ENCODE peak calls at places on chromosome 14, in seven cellular contexts. T is stimulated activated CD4-positive, alpha-beta T cell treated with anti-CD3 and anti-CD28 coated beads, Interleukin-1b, Interleukin-23, amount 100 ng/mL, for 24 hours; D is T-helper 2 cell; F is astrocyte of the cerebellum; E is fibroblast of pulmonary artery; O is cerebellar cortex; Y is PC-9. J is an unnamed sample.

GRCh38 chr14:23953464-23954278 is at the start of gene DHRS4:
- DNase-seq in D (peak; percentile 93), T (peak; percentile 64), E (peak; percentile 78), O (peak; percentile 69), Y (peak; percentile 78), F (peak; percentile 41), J (peak; percentile 66)

GRCh38 chr14:95265106-95266094 is 54.3 kb downstream of the CLMN start:
- DNase-seq in O (no peak), E (peak; percentile 97), F (peak; percentile 88), T (peak; percentile 9), Y (peak; percentile 52), D (peak; percentile 84), J (no peak)

GRCh38 chr14:35122696-35123387 is 490 bp downstream of the PRORP start:
- DNase-seq in T (no peak), Y (no peak), D (peak; percentile 22), O (no peak), F (peak; percentile 19), E (peak; percentile 61), J (no peak)

GRCh38 chr14:37641117-37641516 is 45.7 kb downstream of the TTC6 start:
- DNase-seq in Y (no peak), T (no peak), O (no peak), D (no peak), E (no peak), F (no peak), J (no peak)

GRCh38 chr14:38866461-38866860 is 236.6 kb downstream of the SEC23A start:
- DNase-seq in E (no peak), T (no peak), Y (no peak), F (no peak), O (no peak), D (no peak), J (no peak)

GRCh38 chr14:79356040-79356439 is 855.3 kb downstream of the DIO2 start:
- DNase-seq in E (peak; percentile 23), F (no peak), O (no peak), Y (no peak), D (no peak), T (no peak), J (no peak)

GRCh38 chr14:37711499-37712475 is 116.4 kb downstream of the TTC6 start:
- DNase-seq in D (no peak), Y (no peak), O (no peak), E (no peak), F (no peak), T (no peak), J (no peak)

GRCh38 chr14:22131749-22132476 is 457.1 kb downstream of the DAD1 start:
- DNase-seq in F (no peak), T (no peak), E (peak; percentile 3), D (no peak), Y (no peak), O (no peak), J (no peak)

GRCh38 chr14:101109347-101109638 is 205.8 kb upstream of the RTL1 start:
- DNase-seq in D (no peak), T (no peak), F (no peak), O (no peak), E (no peak), Y (no peak), J (no peak)

J was measured in mesothelial cell of epicardium.